ENCODE peak calls at places on chromosomes 12 and 14, in four cellular contexts. T is Calu3, Z is A549, O is cardiac muscle cell. G is an unnamed sample.

GRCh38 chr12:46373303-46374182 is 970 bp upstream of the SLC38A2 start:
- DNase-seq in O (peak; percentile 77), Z (no peak), T (peak; percentile 50), G (peak; percentile 72)

GRCh38 chr14:99137001-99137700 is 134.8 kb downstream of the BCL11B start:
- DNase-seq in Z (no peak), T (no peak), O (no peak), G (no peak)

GRCh38 chr14:92651793-92652382 is 96.5 kb downstream of the LGMN start:
- DNase-seq in Z (no peak), T (no peak), O (no peak), G (no peak)

GRCh38 chr12:15458008-15458407 is 135.7 kb downstream of the PTPRO start:
- DNase-seq in Z (no peak), T (no peak), O (no peak), G (no peak)

GRCh38 chr14:21860172-21860571 is 186.6 kb upstream of the OR4E1 start:
- DNase-seq in Z (peak; percentile 28), O (peak; percentile 23), T (peak; percentile 8), G (no peak)

GRCh38 chr12:113831016-113831415 is 135.1 kb downstream of the RBM19 start:
- DNase-seq in T (no peak), Z (no peak), O (no peak), G (peak; percentile 77)

GRCh38 chr12:96493101-96493500 is 3.7 kb downstream of the CFAP54 start:
- DNase-seq in T (no peak), Z (no peak), O (no peak), G (no peak)

GRCh38 chr14:102050625-102051024 is 36.2 kb downstream of the HSP90AA1 start:
- DNase-seq in Z (no peak), O (no peak), T (no peak), G (peak; percentile 78)

GRCh38 chr14:76430017-76430416 is 54.1 kb downstream of the ESRRB start:
- DNase-seq in O (no peak), T (no peak), Z (no peak), G (no peak)

GRCh38 chr12:19125325-19125724 is 4.2 kb upstream of the PLEKHA5 start:
- DNase-seq in T (no peak), Z (no peak), O (no peak), G (peak; percentile 26)

GRCh38 chr14:60756847-60757246 is 22.3 kb downstream of the MNAT1 start:
- DNase-seq in T (no peak), O (peak; percentile 19), Z (no peak), G (peak; percentile 35)

GRCh38 chr14:69726761-69727511 is 40.0 kb upstream of the SRSF5 start:
- DNase-seq in Z (peak; percentile 59), T (peak; percentile 83), O (peak; percentile 84), G (peak; percentile 70)

GRCh38 chr12:1546931-1547640 is 47.3 kb downstream of the FBXL14 start:
- DNase-seq in Z (no peak), O (no peak), T (no peak), G (no peak)

GRCh38 chr12:57377103-57377840 is 53.6 kb downstream of the R3HDM2 start:
- DNase-seq in O (no peak), T (no peak), Z (no peak), G (no peak)

GRCh38 chr12:87667378-87667777 is 361.8 kb downstream of the C12orf50 start:
- DNase-seq in T (peak; percentile 30), Z (peak; percentile 55), O (no peak), G (peak; percentile 51)

GRCh38 chr14:54567634-54568561 is 970 bp downstream of the SAMD4A start:
- DNase-seq in Z (peak; percentile 59), T (peak; percentile 40), O (peak; percentile 68), G (peak; percentile 55)

GRCh38 chr14:70027785-70028428 is 148.7 kb downstream of the SMOC1 start:
- DNase-seq in Z (peak; percentile 55), T (peak; percentile 87), O (peak; percentile 82), G (peak; percentile 50)

GRCh38 chr14:80212025-80212402 is 710 bp upstream of the DIO2 start:
- DNase-seq in O (peak; percentile 4), Z (peak; percentile 87), T (no peak), G (peak; percentile 69)

GRCh38 chr12:4269279-4269991 is 4.1 kb upstream of the CCND2 start:
- DNase-seq in Z (no peak), T (peak; percentile 21), O (peak; percentile 87), G (peak; percentile 49)

GRCh38 chr12:93089805-93090569 is 160.9 kb upstream of the EEA1 start:
- DNase-seq in T (peak; percentile 43), Z (peak; percentile 83), O (no peak), G (peak; percentile 95)

GRCh38 chr14:101563352-101563653 is 2.0 kb downstream of the DIO3 start:
- DNase-seq in O (no peak), Z (no peak), T (no peak), G (no peak)

GRCh38 chr12:64691793-64692583 is 67.2 kb downstream of the GNS start:
- DNase-seq in T (no peak), Z (no peak), O (no peak), G (peak; percentile 32)

GRCh38 chr14:54829486-54830224 is 73.0 kb downstream of the GCH1 start:
- DNase-seq in T (no peak), O (no peak), Z (no peak), G (no peak)

GRCh38 chr14:104280902-104281767 is 142.7 kb downstream of the KIF26A start:
- DNase-seq in O (no peak), T (no peak), Z (no peak), G (no peak)

GRCh38 chr14:103679351-103679750 is 35.9 kb downstream of the XRCC3 start:
- DNase-seq in Z (peak; percentile 47), O (peak; percentile 16), T (peak; percentile 24), G (peak; percentile 16)

GRCh38 chr12:14678547-14678946 is 17.9 kb downstream of the GUCY2C start:
- DNase-seq in O (no peak), Z (no peak), T (no peak), G (no peak)

GRCh38 chr12:132642846-132643835 is 24.6 kb downstream of the P2RX2 start:
- DNase-seq in T (no peak), Z (no peak), O (no peak), G (no peak)

GRCh38 chr14:61454545-61454944 is 133.2 kb downstream of the PRKCH start:
- DNase-seq in O (peak; percentile 80), Z (no peak), T (no peak), G (no peak)

GRCh38 chr12:130700492-130701401 is 15.4 kb downstream of the RIMBP2 start:
- DNase-seq in O (no peak), T (no peak), Z (no peak), G (no peak)

GRCh38 chr12:125014526-125014925 is 21.1 kb downstream of the BRI3BP start:
- DNase-seq in T (no peak), O (no peak), Z (no peak), G (no peak)

DNA sequence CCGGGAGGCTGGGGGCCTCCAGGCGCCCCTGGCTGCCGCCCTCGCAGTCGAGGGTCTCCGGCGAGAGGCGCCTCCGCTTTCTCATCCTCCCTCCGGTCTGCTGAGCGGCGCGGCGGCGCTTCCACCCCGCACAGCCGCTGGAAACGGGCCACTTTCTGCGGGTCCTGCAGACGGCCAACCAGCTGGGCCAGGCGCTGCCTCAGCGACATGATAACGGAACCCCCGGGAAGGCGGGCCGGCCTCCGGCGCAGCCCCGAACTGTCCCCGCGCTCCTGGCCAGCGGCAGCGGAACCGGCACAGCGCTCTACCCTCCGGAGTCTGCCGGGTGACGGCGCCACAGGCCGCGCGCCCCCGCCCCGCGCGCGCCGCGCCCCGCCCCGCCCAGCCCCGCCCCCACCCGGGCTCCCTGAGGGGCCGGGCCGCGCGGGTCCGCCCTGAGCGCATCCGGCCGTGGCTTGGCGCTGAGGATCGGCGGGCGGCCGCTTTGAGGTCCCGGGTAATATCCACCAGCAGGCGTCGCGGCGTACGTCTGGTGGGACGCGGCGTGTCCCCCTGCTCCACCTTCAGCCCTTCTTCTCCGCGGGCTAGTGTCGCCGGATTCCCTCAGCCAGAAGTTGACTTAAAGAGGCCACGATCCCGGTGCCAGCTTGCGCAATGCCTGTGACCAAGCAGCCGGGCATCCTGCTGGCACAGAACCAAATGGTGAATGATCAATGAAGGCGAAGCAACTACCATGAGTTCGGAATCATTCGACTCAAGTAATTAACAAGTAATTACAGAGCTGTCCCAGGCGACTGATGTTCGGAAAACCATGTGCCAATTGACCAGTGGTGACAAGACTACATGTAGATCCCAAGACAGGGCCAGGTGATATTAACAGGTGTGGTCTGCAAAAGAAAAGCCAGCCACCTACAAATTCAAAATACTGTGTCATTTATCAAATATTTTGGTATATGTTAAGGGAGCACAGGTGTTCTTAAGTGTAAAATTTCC is at the start of gene SGPP1:
- DNase-seq in O (peak; percentile 85), T (peak; percentile 85), Z (peak; percentile 85), G (peak; percentile 66)
- TF ChIP-seq CTCF in O (peak; percentile 32), T (no peak), Z (peak; percentile 28), G (peak; percentile 38)

DNA sequence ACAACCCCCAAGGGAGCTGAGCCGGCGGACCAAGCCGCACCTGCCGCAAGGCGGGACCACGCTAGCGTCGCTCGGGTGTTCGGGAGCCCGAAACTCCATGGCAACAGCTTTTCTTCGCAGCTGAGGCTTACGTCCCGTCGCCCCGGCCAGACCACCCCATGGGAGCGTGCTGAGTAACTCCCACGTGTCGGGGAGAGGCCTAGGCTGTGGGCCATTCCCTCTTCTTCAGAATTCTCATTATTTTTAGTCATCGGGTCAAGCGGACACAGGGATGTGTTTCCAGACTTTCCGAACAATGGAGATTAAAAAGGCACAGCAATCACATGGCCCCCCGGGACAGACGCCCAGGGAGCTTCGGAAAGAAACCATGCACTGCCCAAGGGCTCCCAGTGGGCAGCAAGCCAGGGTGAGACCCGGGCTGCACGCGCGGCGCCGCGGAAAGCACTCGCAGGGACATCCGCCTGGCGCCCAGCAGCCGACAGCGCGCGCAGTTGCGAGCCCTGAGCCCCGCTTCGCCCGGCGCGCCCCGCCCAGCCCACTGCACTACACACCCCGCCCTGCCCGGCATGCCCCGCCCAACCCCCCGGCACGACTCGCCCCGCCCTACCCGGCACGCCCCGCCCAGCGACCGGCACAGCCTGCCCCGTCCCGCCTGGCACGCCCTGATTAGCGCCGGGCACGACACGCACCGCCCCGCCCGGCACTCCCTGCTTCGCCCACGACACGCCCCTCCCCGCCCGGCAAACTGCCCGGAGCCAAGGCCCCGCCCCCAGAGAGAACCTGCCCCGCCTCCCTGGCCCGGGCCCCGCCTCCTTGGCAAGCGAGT is 422 bp upstream of the AK7 start:
- DNase-seq in T (peak; percentile 99), O (peak; percentile 97), Z (peak; percentile 96), G (peak; percentile 95)
- TF ChIP-seq CTCF in T (no peak), O (no peak), Z (no peak), G (no peak)

GRCh38 chr14:56394826-56395543 is 184.6 kb upstream of the TMEM260 start:
- DNase-seq in O (no peak), Z (no peak), T (no peak), G (no peak)
- TF ChIP-seq CTCF in O (no peak), Z (no peak), T (no peak), G (no peak)

DNA sequence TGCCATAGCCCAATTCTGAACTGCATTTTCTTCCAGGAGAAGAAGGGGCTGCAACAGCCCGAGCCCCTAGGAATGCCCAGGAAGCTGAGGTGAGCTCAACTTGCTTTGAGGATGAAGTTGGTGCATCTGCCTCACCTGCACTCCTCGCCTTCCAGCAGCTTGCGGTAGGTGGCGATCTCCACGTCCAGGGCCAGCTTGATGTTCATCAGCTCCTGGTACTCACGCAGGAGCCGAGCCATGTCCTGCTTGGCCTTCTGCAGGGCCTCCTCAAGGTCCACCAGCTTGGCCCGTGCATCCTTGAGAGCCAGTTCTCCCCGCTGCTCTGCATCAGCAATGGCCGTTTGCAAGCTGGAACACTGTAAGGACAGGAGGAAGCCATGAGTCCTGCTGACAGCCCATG is 6.0 kb downstream of the KRT75 start:
- DNase-seq in T (no peak), O (no peak), Z (no peak), G (no peak)
- TF ChIP-seq CTCF in T (no peak), O (no peak), Z (no peak), G (no peak)

G was measured in astrocyte of the spinal cord.